ENCODE peak calls at places on chromosomes 16 and 17, in five cellular contexts. Z is H7; P is CD4-positive, alpha-beta T cell; M is thoracic aorta; Y is activated naive CD8-positive, alpha-beta T cell treated with anti-CD3 and anti-CD28 coated beads for 36 hours. Q is an unnamed sample.

GRCh38 chr16:69890891-69891282 is 60.2 kb upstream of the CLEC18A start:
- DNase-seq in Z (no peak), P (no peak), M (no peak), Y (no peak), Q (peak; percentile 11)

GRCh38 chr17:43908111-43908721 is 880 bp upstream of the MPP2 start:
- DNase-seq in Z (peak; percentile 82), P (peak; percentile 58), M (peak; percentile 40), Y (peak; percentile 53), Q (peak; percentile 88)

GRCh38 chr17:45261577-45262515 is at the start of gene SPATA32:
- DNase-seq in Z (peak; percentile 92), P (peak; percentile 66), M (no peak), Y (peak; percentile 90), Q (peak; percentile 88)

GRCh38 chr17:45149037-45149668 is 878 bp downstream of the HEXIM1 start:
- DNase-seq in Z (peak; percentile 95), P (peak; percentile 72), M (no peak), Y (peak; percentile 83), Q (peak; percentile 93)

GRCh38 chr16:9647981-9648701 is 534.1 kb downstream of the GRIN2A start:
- DNase-seq in Z (peak; percentile 32), P (no peak), M (no peak), Y (no peak), Q (peak; percentile 80)

GRCh38 chr16:85662976-85663830 is 25.6 kb downstream of the GINS2 start:
- DNase-seq in Z (peak; percentile 40), P (no peak), M (no peak), Y (no peak), Q (no peak)

GRCh38 chr16:87723224-87723619 is 42.6 kb downstream of the KLHDC4 start:
- DNase-seq in Z (no peak), P (peak; percentile 12), M (no peak), Y (no peak), Q (no peak)

GRCh38 chr17:1953866-1954265 is 71.3 kb downstream of the RTN4RL1 start:
- DNase-seq in Z (no peak), P (no peak), M (no peak), Y (no peak), Q (no peak)

GRCh38 chr16:31696968-31697743 is 169.5 kb downstream of the AHSP start:
- DNase-seq in Z (peak; percentile 71), P (no peak), M (no peak), Y (no peak), Q (peak; percentile 73)

GRCh38 chr17:36901506-36901905 is 35.8 kb upstream of the LHX1 start:
- DNase-seq in Z (peak; percentile 69), P (no peak), M (no peak), Y (no peak), Q (peak; percentile 53)

GRCh38 chr17:2564876-2565275 is 28.6 kb upstream of the PAFAH1B1 start:
- DNase-seq in Z (no peak), P (no peak), M (no peak), Y (no peak), Q (no peak)

GRCh38 chr17:33497623-33498022 is 204.5 kb upstream of the ASIC2 start:
- DNase-seq in Z (no peak), P (no peak), M (no peak), Y (no peak), Q (no peak)

GRCh38 chr17:14297161-14297851 is 3.6 kb upstream of the HS3ST3B1 start:
- DNase-seq in Z (peak; percentile 89), P (no peak), M (no peak), Y (peak; percentile 52), Q (peak; percentile 83)

GRCh38 chr16:56606688-56607618 is 1.4 kb upstream of the MT2A start:
- DNase-seq in Z (no peak), P (no peak), M (peak; percentile 77), Y (peak; percentile 21), Q (peak; percentile 40)

GRCh38 chr16:11135167-11135973 is 120.6 kb downstream of the SOCS1 start:
- DNase-seq in Z (no peak), P (no peak), M (no peak), Y (no peak), Q (no peak)

GRCh38 chr17:81838753-81839255 is 4.0 kb upstream of the PPP1R27 start:
- DNase-seq in Z (peak; percentile 71), P (no peak), M (no peak), Y (no peak), Q (no peak)

GRCh38 chr16:64058685-64059084 is 1063.2 kb downstream of the CDH11 start:
- DNase-seq in Z (no peak), P (no peak), M (no peak), Y (no peak), Q (no peak)

GRCh38 chr17:51259574-51260236 is at the start of gene MBTD1:
- DNase-seq in Z (peak; percentile 96), P (peak; percentile 96), M (peak; percentile 90), Y (peak; percentile 94), Q (peak; percentile 98)

GRCh38 chr17:81509687-81510523 is 2.7 kb downstream of the ACTG1 start:
- DNase-seq in Z (peak; percentile 34), P (no peak), M (no peak), Y (no peak), Q (no peak)

GRCh38 chr16:10946308-10946707 is 1.9 kb downstream of the CLEC16A start:
- DNase-seq in Z (peak; percentile 86), P (no peak), M (no peak), Y (no peak), Q (peak; percentile 83)

GRCh38 chr17:77049440-77049839 is 91.3 kb upstream of the SEC14L1 start:
- DNase-seq in Z (no peak), P (no peak), M (no peak), Y (no peak), Q (no peak)

GRCh38 chr17:10579270-10579669 is 29.8 kb upstream of the MYH2 start:
- DNase-seq in Z (no peak), P (no peak), M (no peak), Y (no peak), Q (no peak)